ENCODE peak calls at places on chromosomes 6 and 20, in four cellular contexts. K is neural progenitor cell, E is heart right ventricle, P is colonic mucosa. X is an unnamed sample. For H3K4me1, the result is how much of the 10 kb centered on the place peaks cover.

GRCh38 chr6:90149280-90149679 is 147.4 kb downstream of the BACH2 start:
- DNase-seq in K (no peak), P (no peak), E (no peak), X (no peak)

GRCh38 chr6:101275251-101275650 is 118.3 kb upstream of the GRIK2 start:
- DNase-seq in P (no peak), E (no peak), K (no peak), X (no peak)

GRCh38 chr6:160386869-160387518 is 38.8 kb downstream of the SLC22A3 start:
- DNase-seq in E (no peak), P (no peak), K (no peak), X (peak)

GRCh38 chr20:13851279-13851678 is 66.5 kb downstream of the NDUFAF5 start:
- DNase-seq in E (no peak), P (no peak), K (no peak), X (no peak)

GRCh38 chr6:73521351-73522254 is 771 bp upstream of the EEF1A1 start:
- DNase-seq in K (no peak), P (no peak), E (peak), X (no peak)

GRCh38 chr6:162854228-162854627 is 126.5 kb downstream of the PACRG start:
- DNase-seq in P (no peak), K (no peak), E (no peak), X (no peak)

GRCh38 chr6:156167289-156168076 is 609.7 kb upstream of the ARID1B start:
- DNase-seq in K (no peak), P (no peak), E (peak), X (no peak)

GRCh38 chr6:8082572-8082953 is 18.4 kb upstream of the BLOC1S5 start:
- DNase-seq in E (no peak), K (no peak), P (no peak), X (no peak)

GRCh38 chr6:109019911-109020310 is 74.7 kb downstream of the SESN1 start:
- DNase-seq in K (no peak), P (no peak), E (no peak), X (no peak)

GRCh38 chr6:155270566-155271091 is 6.8 kb downstream of the CLDN20 start:
- DNase-seq in P (no peak), K (peak), E (no peak), X (no peak)

GRCh38 chr20:17533396-17533795 is 2.2 kb upstream of the BFSP1 start:
- DNase-seq in E (no peak), K (peak), P (peak), X (no peak)

GRCh38 chr6:133964052-133964451 is 11.0 kb downstream of the TBPL1 start:
- DNase-seq in K (no peak), E (no peak), P (no peak), X (no peak)

GRCh38 chr6:111480988-111481830 is 1.8 kb downstream of the REV3L start:
- DNase-seq in K (no peak), E (no peak), P (no peak), X (no peak)

GRCh38 chr6:118812972-118813371 is 81.0 kb upstream of the ASF1A start:
- DNase-seq in P (no peak), E (no peak), K (no peak), X (no peak)

GRCh38 chr6:131063028-131063763 is at the start of gene EPB41L2:
- DNase-seq in E (peak), P (peak), K (peak), X (peak)

GRCh38 chr20:3616250-3616649 is 46.9 kb downstream of the GFRA4 start:
- DNase-seq in P (no peak), E (peak), K (peak), X (no peak)

GRCh38 chr6:108321253-108321740 is 26.4 kb downstream of the AFG1L start:
- DNase-seq in K (no peak), P (no peak), E (no peak), X (no peak)

GRCh38 chr6:13866291-13866690 is 51.9 kb upstream of the MCUR1 start:
- DNase-seq in P (no peak), K (no peak), E (no peak), X (no peak)

GRCh38 chr6:142325111-142325510 is 23.3 kb downstream of the ADGRG6 start:
- DNase-seq in K (no peak), P (no peak), E (no peak), X (no peak)

GRCh38 chr6:117448732-117449131 is 23.0 kb upstream of the ROS1 start:
- DNase-seq in K (no peak), P (no peak), E (no peak), X (no peak)

GRCh38 chr6:1597121-1597744 is 12.5 kb upstream of the FOXC1 start:
- DNase-seq in E (no peak), P (no peak), K (no peak), X (no peak)

GRCh38 chr20:15399781-15400180 is 1062.4 kb upstream of the FLRT3 start:
- DNase-seq in P (no peak), K (no peak), E (no peak), X (no peak)

GRCh38 chr20:21682576-21682975 is 22.9 kb upstream of the PAX1 start:
- DNase-seq in K (no peak), P (no peak), E (no peak), X (no peak)

GRCh38 chr20:14142171-14142570 is 146.9 kb downstream of the MACROD2 start:
- DNase-seq in P (peak), K (peak), E (no peak), X (peak)

GRCh38 chr20:415820-416322 is 7.8 kb downstream of the RBCK1 start:
- DNase-seq in P (no peak), K (no peak), E (no peak), X (peak)

GRCh38 chr6:30194797-30195690 is 18.2 kb downstream of the TRIM26 start:
- DNase-seq in K (peak), E (no peak), P (no peak), X (no peak)

GRCh38 chr6:53770690-53771320 is 24.0 kb upstream of the LRRC1 start:
- DNase-seq in E (no peak), P (no peak), K (no peak), X (no peak)

GRCh38 chr20:61117725-61118124 is 134.3 kb upstream of the CDH4 start:
- DNase-seq in K (no peak), P (no peak), E (no peak), X (no peak)

GRCh38 chr6:35710241-35710847 is 21.6 kb upstream of the FKBP5 start:
- DNase-seq in P (no peak), E (no peak), K (no peak), X (peak)

GRCh38 chr20:23049933-23050838 is 714 bp upstream of the THBD start:
- DNase-seq in P (peak), K (peak), E (peak), X (no peak)
- H3K27ac ChIP-seq in P (peak), K (no peak), E (peak), X (peak)

GRCh38 chr6:105838156-105838555 is 248.0 kb upstream of the PRDM1 start:
- DNase-seq in P (no peak), E (no peak), K (no peak), X (no peak)
- H3K4me1 ChIP-seq in P (under half), E (under half), K (under half), X (under half)

DNA sequence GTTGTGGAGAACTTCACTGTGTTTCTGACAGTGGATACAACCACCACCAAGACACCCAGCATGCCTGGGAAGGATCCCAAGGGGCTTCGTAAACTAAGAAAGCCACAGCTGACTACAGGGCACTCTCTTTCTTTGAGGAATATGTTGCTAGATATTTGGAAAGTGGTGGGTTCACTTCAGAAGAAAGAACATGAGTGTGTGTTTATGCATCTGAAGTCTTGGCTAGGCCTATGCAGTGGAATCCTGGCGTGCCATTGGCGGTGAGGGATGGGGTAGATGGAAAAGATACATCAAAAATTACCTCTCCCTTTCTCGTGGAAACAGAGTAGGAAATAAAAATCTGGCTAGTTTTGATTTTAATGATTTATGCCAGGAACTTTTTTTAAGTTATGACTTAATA is 187.7 kb downstream of the PDE7B start:
- DNase-seq in E (no peak), K (no peak), P (no peak), X (no peak)
- H3K4me3 ChIP-seq in E (peak), K (no peak), P (no peak), X (peak)

DNA sequence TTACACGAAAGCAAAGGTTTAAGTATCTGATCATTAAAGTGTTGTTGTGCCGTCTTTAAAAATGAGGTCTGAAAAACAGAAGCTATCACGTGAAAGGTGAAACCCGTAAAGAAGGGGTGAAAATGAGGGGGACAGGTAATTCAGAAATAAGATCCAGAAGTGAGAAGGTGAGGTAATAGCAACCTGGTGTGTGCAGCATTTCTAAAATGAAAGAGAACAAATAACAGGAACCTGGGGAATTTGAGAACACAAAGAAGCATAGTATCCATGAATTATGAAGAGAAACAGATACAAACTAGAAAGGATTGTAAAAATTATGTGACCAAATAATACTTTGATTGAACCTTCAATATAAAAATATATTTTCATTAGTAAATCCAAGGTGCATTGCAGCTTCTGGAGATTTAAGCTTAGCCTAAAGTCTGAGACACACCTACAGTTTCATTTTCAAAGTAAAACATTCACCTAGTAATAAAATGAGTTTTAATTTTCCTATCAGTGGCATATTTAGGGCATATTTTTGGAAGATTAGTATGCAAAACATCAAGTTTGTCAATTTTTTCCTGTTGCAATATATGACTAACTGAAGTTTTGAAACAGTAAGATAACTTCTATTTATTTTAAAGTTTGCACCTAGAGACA is 1.4 kb downstream of the HEY2 start:
- DNase-seq in K (no peak), P (no peak), E (no peak), X (no peak)
- H3K27ac ChIP-seq in K (no peak), P (no peak), E (peak), X (peak)